ENCODE peak calls at places on chromosomes 5 and 9, in ten cellular contexts. One of them, this sample, is unnamed.
A peak's percentile ranks its signal among the peaks of the same experiment; 100 is the strongest.

GRCh38 chr9:129391215-129391614 is 213.2 kb upstream of the IER5L start:
- DNase-seq in MCF 10A: no peak
- DNase-seq in uterus: no peak
- DNase-seq in NCI-H1092: no peak
- DNase-seq in activated naive CD4-positive, alpha-beta T cell: no peak
- DNase-seq in kidney glomerular epithelial cell: no peak
- DNase-seq in left colon: no peak
- DNase-seq in GDM1: no peak
- DNase-seq in colonic mucosa: no peak
- DNase-seq in left ventricle myocardium superior: no peak
- DNase-seq in this sample: peak; percentile 68

GRCh38 chr9:92384373-92384772 is 20.0 kb downstream of the OGN start:
- DNase-seq in MCF 10A: peak; percentile 34
- DNase-seq in uterus: no peak
- DNase-seq in NCI-H1092: no peak
- DNase-seq in activated naive CD4-positive, alpha-beta T cell: no peak
- DNase-seq in kidney glomerular epithelial cell: peak; percentile 13
- DNase-seq in left colon: no peak
- DNase-seq in GDM1: no peak
- DNase-seq in colonic mucosa: no peak
- DNase-seq in left ventricle myocardium superior: no peak
- DNase-seq in this sample: no peak

GRCh38 chr9:16278420-16278999 is 592.0 kb downstream of the BNC2 start:
- DNase-seq in MCF 10A: no peak
- DNase-seq in uterus: no peak
- DNase-seq in NCI-H1092: no peak
- DNase-seq in activated naive CD4-positive, alpha-beta T cell: no peak
- DNase-seq in kidney glomerular epithelial cell: no peak
- DNase-seq in left colon: no peak
- DNase-seq in GDM1: no peak
- DNase-seq in colonic mucosa: no peak
- DNase-seq in left ventricle myocardium superior: no peak
- DNase-seq in this sample: no peak

GRCh38 chr9:114880276-114880891 is 50.0 kb downstream of the TNFSF8 start:
- DNase-seq in MCF 10A: no peak
- DNase-seq in uterus: no peak
- DNase-seq in NCI-H1092: no peak
- DNase-seq in activated naive CD4-positive, alpha-beta T cell: no peak
- DNase-seq in kidney glomerular epithelial cell: no peak
- DNase-seq in left colon: no peak
- DNase-seq in GDM1: no peak
- DNase-seq in colonic mucosa: no peak
- DNase-seq in left ventricle myocardium superior: no peak
- DNase-seq in this sample: no peak

GRCh38 chr5:179309751-179310320 is 35.4 kb downstream of the ADAMTS2 start:
- DNase-seq in MCF 10A: no peak
- DNase-seq in uterus: no peak
- DNase-seq in NCI-H1092: no peak
- DNase-seq in activated naive CD4-positive, alpha-beta T cell: no peak
- DNase-seq in kidney glomerular epithelial cell: no peak
- DNase-seq in left colon: no peak
- DNase-seq in GDM1: no peak
- DNase-seq in colonic mucosa: no peak
- DNase-seq in left ventricle myocardium superior: no peak
- DNase-seq in this sample: peak; percentile 63

GRCh38 chr5:54717459-54717858 is 199.9 kb downstream of the SNX18 start:
- DNase-seq in MCF 10A: no peak
- DNase-seq in uterus: no peak
- DNase-seq in NCI-H1092: no peak
- DNase-seq in activated naive CD4-positive, alpha-beta T cell: no peak
- DNase-seq in kidney glomerular epithelial cell: no peak
- DNase-seq in left colon: no peak
- DNase-seq in GDM1: no peak
- DNase-seq in colonic mucosa: no peak
- DNase-seq in left ventricle myocardium superior: no peak
- DNase-seq in this sample: no peak

GRCh38 chr5:78672154-78672553 is 23.6 kb upstream of the LHFPL2 start:
- DNase-seq in MCF 10A: no peak
- DNase-seq in uterus: no peak
- DNase-seq in NCI-H1092: no peak
- DNase-seq in activated naive CD4-positive, alpha-beta T cell: no peak
- DNase-seq in kidney glomerular epithelial cell: no peak
- DNase-seq in left colon: no peak
- DNase-seq in GDM1: no peak
- DNase-seq in colonic mucosa: no peak
- DNase-seq in left ventricle myocardium superior: no peak
- DNase-seq in this sample: no peak

GRCh38 chr5:1386274-1386717 is 41.4 kb upstream of the CLPTM1L start:
- DNase-seq in MCF 10A: no peak
- DNase-seq in uterus: no peak
- DNase-seq in NCI-H1092: peak; percentile 34
- DNase-seq in activated naive CD4-positive, alpha-beta T cell: peak; percentile 72
- DNase-seq in kidney glomerular epithelial cell: no peak
- DNase-seq in left colon: peak; percentile 55
- DNase-seq in GDM1: no peak
- DNase-seq in colonic mucosa: peak; percentile 66
- DNase-seq in left ventricle myocardium superior: peak; percentile 65
- DNase-seq in this sample: no peak

GRCh38 chr5:81838307-81838906 is 87.5 kb upstream of the SSBP2 start:
- DNase-seq in MCF 10A: peak; percentile 48
- DNase-seq in uterus: no peak
- DNase-seq in NCI-H1092: no peak
- DNase-seq in activated naive CD4-positive, alpha-beta T cell: no peak
- DNase-seq in kidney glomerular epithelial cell: no peak
- DNase-seq in left colon: no peak
- DNase-seq in GDM1: peak; percentile 32
- DNase-seq in colonic mucosa: peak; percentile 27
- DNase-seq in left ventricle myocardium superior: no peak
- DNase-seq in this sample: no peak

GRCh38 chr9:126797903-126798302 is 6.9 kb upstream of the ZBTB43 start:
- DNase-seq in MCF 10A: no peak
- DNase-seq in uterus: no peak
- DNase-seq in NCI-H1092: no peak
- DNase-seq in activated naive CD4-positive, alpha-beta T cell: no peak
- DNase-seq in kidney glomerular epithelial cell: no peak
- DNase-seq in left colon: no peak
- DNase-seq in GDM1: no peak
- DNase-seq in colonic mucosa: no peak
- DNase-seq in left ventricle myocardium superior: no peak
- DNase-seq in this sample: no peak

GRCh38 chr5:17113174-17113941 is 104.1 kb upstream of the BASP1 start:
- DNase-seq in MCF 10A: no peak
- DNase-seq in uterus: no peak
- DNase-seq in NCI-H1092: no peak
- DNase-seq in activated naive CD4-positive, alpha-beta T cell: no peak
- DNase-seq in kidney glomerular epithelial cell: peak; percentile 93
- DNase-seq in left colon: no peak
- DNase-seq in GDM1: no peak
- DNase-seq in colonic mucosa: no peak
- DNase-seq in left ventricle myocardium superior: no peak
- DNase-seq in this sample: no peak

GRCh38 chr5:141208478-141208877 is at the start of gene PCDHB12:
- DNase-seq in MCF 10A: peak; percentile 60
- DNase-seq in uterus: no peak
- DNase-seq in NCI-H1092: no peak
- DNase-seq in activated naive CD4-positive, alpha-beta T cell: no peak
- DNase-seq in kidney glomerular epithelial cell: no peak
- DNase-seq in left colon: no peak
- DNase-seq in GDM1: no peak
- DNase-seq in colonic mucosa: no peak
- DNase-seq in left ventricle myocardium superior: peak; percentile 35
- DNase-seq in this sample: no peak

GRCh38 chr5:180494510-180495181 is 467 bp downstream of the CNOT6 start:
- DNase-seq in MCF 10A: peak; percentile 40
- DNase-seq in uterus: no peak
- DNase-seq in NCI-H1092: peak; percentile 29
- DNase-seq in activated naive CD4-positive, alpha-beta T cell: peak; percentile 51
- DNase-seq in kidney glomerular epithelial cell: no peak
- DNase-seq in left colon: peak; percentile 30
- DNase-seq in GDM1: no peak
- DNase-seq in colonic mucosa: peak; percentile 46
- DNase-seq in left ventricle myocardium superior: peak; percentile 68
- DNase-seq in this sample: peak; percentile 79

GRCh38 chr5:57532513-57533497 is 50.2 kb upstream of the ACTBL2 start:
- DNase-seq in MCF 10A: peak; percentile 14
- DNase-seq in uterus: no peak
- DNase-seq in NCI-H1092: no peak
- DNase-seq in activated naive CD4-positive, alpha-beta T cell: no peak
- DNase-seq in kidney glomerular epithelial cell: peak; percentile 79
- DNase-seq in left colon: no peak
- DNase-seq in GDM1: no peak
- DNase-seq in colonic mucosa: no peak
- DNase-seq in left ventricle myocardium superior: no peak
- DNase-seq in this sample: no peak

GRCh38 chr5:6398570-6399230 is 20.4 kb upstream of the MED10 start:
- DNase-seq in MCF 10A: no peak
- DNase-seq in uterus: no peak
- DNase-seq in NCI-H1092: no peak
- DNase-seq in activated naive CD4-positive, alpha-beta T cell: no peak
- DNase-seq in kidney glomerular epithelial cell: no peak
- DNase-seq in left colon: no peak
- DNase-seq in GDM1: no peak
- DNase-seq in colonic mucosa: no peak
- DNase-seq in left ventricle myocardium superior: no peak
- DNase-seq in this sample: no peak

GRCh38 chr5:172454355-172455086 is at the start of gene SH3PXD2B:
- DNase-seq in MCF 10A: peak; percentile 68
- DNase-seq in uterus: peak; percentile 66
- DNase-seq in NCI-H1092: no peak
- DNase-seq in activated naive CD4-positive, alpha-beta T cell: no peak
- DNase-seq in kidney glomerular epithelial cell: peak; percentile 16
- DNase-seq in left colon: no peak
- DNase-seq in GDM1: peak; percentile 37
- DNase-seq in colonic mucosa: peak; percentile 72
- DNase-seq in left ventricle myocardium superior: peak; percentile 82
- DNase-seq in this sample: peak; percentile 79

GRCh38 chr5:179504191-179504590 is 46.2 kb upstream of the RUFY1 start:
- DNase-seq in MCF 10A: no peak
- DNase-seq in uterus: no peak
- DNase-seq in NCI-H1092: no peak
- DNase-seq in activated naive CD4-positive, alpha-beta T cell: no peak
- DNase-seq in kidney glomerular epithelial cell: no peak
- DNase-seq in left colon: no peak
- DNase-seq in GDM1: no peak
- DNase-seq in colonic mucosa: no peak
- DNase-seq in left ventricle myocardium superior: no peak
- DNase-seq in this sample: no peak

GRCh38 chr5:112165897-112166737 is 253.0 kb downstream of the EPB41L4A start:
- DNase-seq in MCF 10A: no peak
- DNase-seq in uterus: no peak
- DNase-seq in NCI-H1092: no peak
- DNase-seq in activated naive CD4-positive, alpha-beta T cell: no peak
- DNase-seq in kidney glomerular epithelial cell: no peak
- DNase-seq in left colon: no peak
- DNase-seq in GDM1: no peak
- DNase-seq in colonic mucosa: no peak
- DNase-seq in left ventricle myocardium superior: no peak
- DNase-seq in this sample: no peak

GRCh38 chr9:105291422-105291859 is 47.0 kb downstream of the SLC44A1 start:
- DNase-seq in MCF 10A: peak; percentile 43
- DNase-seq in uterus: no peak
- DNase-seq in NCI-H1092: no peak
- DNase-seq in activated naive CD4-positive, alpha-beta T cell: no peak
- DNase-seq in kidney glomerular epithelial cell: no peak
- DNase-seq in left colon: no peak
- DNase-seq in GDM1: no peak
- DNase-seq in colonic mucosa: no peak
- DNase-seq in left ventricle myocardium superior: no peak
- DNase-seq in this sample: no peak

GRCh38 chr9:109129470-109130197 is 9.9 kb upstream of the TMEM245 start:
- DNase-seq in MCF 10A: no peak
- DNase-seq in uterus: no peak
- DNase-seq in NCI-H1092: no peak
- DNase-seq in activated naive CD4-positive, alpha-beta T cell: no peak
- DNase-seq in kidney glomerular epithelial cell: no peak
- DNase-seq in left colon: no peak
- DNase-seq in GDM1: no peak
- DNase-seq in colonic mucosa: no peak
- DNase-seq in left ventricle myocardium superior: no peak
- DNase-seq in this sample: no peak

GRCh38 chr5:115360036-115360685 is 63.7 kb upstream of the CCDC112 start:
- DNase-seq in MCF 10A: no peak
- DNase-seq in uterus: no peak
- DNase-seq in NCI-H1092: no peak
- DNase-seq in activated naive CD4-positive, alpha-beta T cell: no peak
- DNase-seq in kidney glomerular epithelial cell: no peak
- DNase-seq in left colon: no peak
- DNase-seq in GDM1: no peak
- DNase-seq in colonic mucosa: no peak
- DNase-seq in left ventricle myocardium superior: no peak
- DNase-seq in this sample: no peak

This sample was measured in cardiac septum.